ENCODE peak calls at places on chromosomes 12 and 14, in five cellular contexts. W, C, T, E and R are unnamed samples.

GRCh38 chr12:124160102-124160501 is 134.8 kb upstream of the RFLNA start:
- DNase-seq in C (peak), E (no peak), W (no peak), T (no peak), R (no peak)

GRCh38 chr12:121110211-121110940 is 22.3 kb upstream of the P2RX7 start:
- DNase-seq in T (peak), C (peak), W (peak), E (peak), R (peak)

GRCh38 chr12:91349451-91349850 is 166.8 kb upstream of the DCN start:
- DNase-seq in C (peak), T (no peak), W (no peak), E (no peak), R (no peak)

GRCh38 chr12:108570743-108571603 is 8.6 kb downstream of the ISCU start:
- DNase-seq in T (no peak), E (peak), W (no peak), C (peak), R (no peak)

GRCh38 chr12:15131462-15131861 is 89.8 kb downstream of the RERG start:
- DNase-seq in T (no peak), C (no peak), E (no peak), W (no peak), R (no peak)

GRCh38 chr12:40312982-40313576 is 88.3 kb downstream of the LRRK2 start:
- DNase-seq in T (no peak), W (no peak), C (peak), E (peak), R (no peak)

GRCh38 chr12:111799758-111800157 is 33.0 kb downstream of the ALDH2 start:
- DNase-seq in W (no peak), E (no peak), T (no peak), C (no peak), R (no peak)

GRCh38 chr12:83985068-83985467 is 927.5 kb downstream of the SLC6A15 start:
- DNase-seq in W (no peak), T (no peak), C (no peak), E (no peak), R (no peak)

GRCh38 chr14:87944987-87945604 is 47.9 kb downstream of the GALC start:
- DNase-seq in C (peak), E (peak), W (no peak), T (no peak), R (no peak)

GRCh38 chr12:31466768-31467167 is 124.2 kb downstream of the DENND5B start:
- DNase-seq in C (peak), W (no peak), T (no peak), E (no peak), R (no peak)

GRCh38 chr12:13171921-13172859 is 24.3 kb upstream of the EMP1 start:
- DNase-seq in E (peak), W (peak), T (no peak), C (peak), R (no peak)
- TF ChIP-seq CTCF in E (no peak), W (no peak), T (no peak), C (no peak), R (no peak)

GRCh38 chr14:39432619-39433451 is 602 bp upstream of the FBXO33 start:
- DNase-seq in T (peak), W (peak), C (peak), E (peak), R (peak)
- TF ChIP-seq CTCF in T (no peak), W (peak), C (no peak), E (no peak), R (no peak)

GRCh38 chr12:68807576-68808387 is at the start of gene MDM2:
- DNase-seq in W (peak), T (peak), E (peak), C (peak), R (peak)

GRCh38 chr12:68809190-68810026 is 1.4 kb downstream of the MDM2 start:
- DNase-seq in E (no peak), T (no peak), C (no peak), W (no peak), R (no peak)

GRCh38 chr12:68806488-68807237 is 1.3 kb upstream of the MDM2 start:
- DNase-seq in T (no peak), W (no peak), E (no peak), C (no peak), R (no peak)

GRCh38 chr12:68805592-68806120 is 2.3 kb upstream of the MDM2 start:
- DNase-seq in T (no peak), C (no peak), E (no peak), W (no peak), R (no peak)

GRCh38 chr12:68808388-68809189 is 612 bp downstream of the MDM2 start:
- DNase-seq in T (peak), C (peak), E (peak), W (peak), R (peak)
- TF ChIP-seq CTCF in T (no peak), C (no peak), E (no peak), W (peak), R (peak)

GRCh38 chr12:27279836-27280235 is 35.8 kb downstream of the STK38L start:
- DNase-seq in C (no peak), T (no peak), E (no peak), W (peak), R (no peak)

GRCh38 chr12:27276275-27276674 is 32.2 kb downstream of the STK38L start:
- DNase-seq in T (no peak), C (no peak), E (no peak), W (no peak), R (no peak)

GRCh38 chr12:27284021-27284420 is 39.9 kb downstream of the STK38L start:
- DNase-seq in T (no peak), C (no peak), W (no peak), E (no peak), R (no peak)

GRCh38 chr12:27277846-27278260 is 33.8 kb downstream of the STK38L start:
- DNase-seq in C (peak), E (peak), T (no peak), W (no peak), R (no peak)

DNA sequence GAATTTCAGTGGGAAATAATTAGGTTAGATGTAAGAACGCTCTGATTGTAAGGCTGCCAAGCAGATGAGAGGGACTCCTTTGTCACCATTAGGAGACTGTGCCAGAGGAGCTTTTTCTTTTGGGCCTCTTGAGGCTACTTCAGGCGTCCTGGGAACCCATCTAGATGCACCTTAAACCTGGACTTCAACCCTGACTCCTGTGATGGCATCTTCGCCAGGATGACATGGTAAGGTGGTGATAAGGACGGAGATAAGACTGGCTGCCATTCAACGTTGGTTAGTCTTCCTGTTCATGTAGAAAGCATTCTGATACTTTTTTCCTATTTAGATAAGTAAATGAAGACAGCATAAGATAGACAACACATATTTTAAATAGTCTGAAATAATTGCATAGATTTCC is 36.3 kb downstream of the STK38L start:
- DNase-seq in C (no peak), W (no peak), T (no peak), E (no peak), R (no peak)
- TF ChIP-seq CTCF in C (no peak), W (no peak), T (no peak), E (no peak), R (no peak)